ENCODE peak calls at places on chromosomes 4 and X, in five cellular contexts. T, O, V, P and R are unnamed samples.

GRCh38 chr4:1172228-1172851 is at the start of gene SPON2:
- DNase-seq in T (no peak), O (peak; percentile 70), V (no peak), P (peak; percentile 44), R (no peak)

GRCh38 chr4:21688596-21689265 is 259.8 kb downstream of the KCNIP4 start:
- DNase-seq in T (peak; percentile 48), O (no peak), V (no peak), P (no peak), R (no peak)

GRCh38 chr4:7867701-7868429 is 71.8 kb downstream of the AFAP1 start:
- DNase-seq in T (no peak), O (no peak), V (no peak), P (peak; percentile 66), R (no peak)

GRCh38 chrX:50100188-50100587 is 100.6 kb downstream of the AKAP4 start:
- DNase-seq in T (no peak), O (peak; percentile 8), V (no peak), P (no peak), R (no peak)

GRCh38 chr4:70705146-70705855 is 16.5 kb upstream of the RUFY3 start:
- DNase-seq in T (peak; percentile 67), O (peak; percentile 66), V (peak; percentile 66), P (peak; percentile 85), R (peak; percentile 37)

GRCh38 chrX:85836868-85837267 is 210.5 kb downstream of the CHM start:
- DNase-seq in T (no peak), O (peak; percentile 0), V (no peak), P (peak; percentile 71), R (no peak)

GRCh38 chr4:147378780-147379179 is 102.1 kb upstream of the EDNRA start:
- DNase-seq in T (no peak), O (no peak), V (no peak), P (no peak), R (no peak)

GRCh38 chrX:23742174-23742692 is 843 bp downstream of the ACOT9 start:
- DNase-seq in T (peak; percentile 31), O (peak; percentile 77), V (no peak), P (peak; percentile 83), R (no peak)

GRCh38 chrX:9420513-9420912 is 44.3 kb upstream of the TBL1X start:
- DNase-seq in T (no peak), O (peak; percentile 2), V (no peak), P (no peak), R (no peak)

GRCh38 chrX:9885150-9885549 is 82.0 kb upstream of the CLDN34 start:
- DNase-seq in T (peak; percentile 60), O (peak; percentile 74), V (no peak), P (peak; percentile 72), R (peak; percentile 3)

GRCh38 chr4:169724251-169724650 is 33.5 kb downstream of the HPF1 start:
- DNase-seq in T (no peak), O (peak; percentile 50), V (no peak), P (peak; percentile 80), R (no peak)

GRCh38 chr4:98546910-98547544 is 111.4 kb downstream of the TSPAN5 start:
- DNase-seq in T (peak; percentile 79), O (peak; percentile 84), V (no peak), P (peak; percentile 86), R (no peak)

GRCh38 chr4:129146639-129147038 is 50.7 kb downstream of the C4orf33 start:
- DNase-seq in T (no peak), O (no peak), V (no peak), P (no peak), R (no peak)

GRCh38 chr4:183960912-183961569 is 55.9 kb downstream of the STOX2 start:
- DNase-seq in T (peak; percentile 42), O (no peak), V (no peak), P (no peak), R (no peak)

GRCh38 chr4:142380052-142380598 is 466.0 kb downstream of the INPP4B start:
- DNase-seq in T (no peak), O (no peak), V (no peak), P (no peak), R (no peak)

GRCh38 chr4:39699676-39700409 is 1.9 kb downstream of the UBE2K start:
- DNase-seq in T (no peak), O (peak; percentile 43), V (no peak), P (peak; percentile 58), R (no peak)

GRCh38 chr4:100936676-100937390 is 410.5 kb downstream of the PPP3CA start:
- DNase-seq in T (peak; percentile 77), O (peak; percentile 13), V (no peak), P (no peak), R (no peak)

GRCh38 chrX:13898084-13898483 is 81.2 kb upstream of the GPM6B start:
- DNase-seq in T (no peak), O (peak; percentile 62), V (no peak), P (peak; percentile 6), R (no peak)

GRCh38 chr4:6562931-6563901 is 11.8 kb upstream of the MAN2B2 start:
- DNase-seq in T (no peak), O (peak; percentile 12), V (no peak), P (peak; percentile 73), R (no peak)

GRCh38 chr4:77021614-77022089 is 54.1 kb downstream of the CCNI start:
- DNase-seq in T (no peak), O (peak; percentile 96), V (no peak), P (peak; percentile 88), R (no peak)

GRCh38 chrX:11349661-11350337 is 56.6 kb downstream of the AMELX start:
- DNase-seq in T (no peak), O (no peak), V (no peak), P (no peak), R (no peak)

GRCh38 chr4:48275247-48275646 is 5.6 kb upstream of the TEC start:
- DNase-seq in T (peak; percentile 2), O (peak; percentile 17), V (no peak), P (no peak), R (no peak)

GRCh38 chr4:72207196-72207595 is 175.4 kb downstream of the NPFFR2 start:
- DNase-seq in T (no peak), O (no peak), V (no peak), P (no peak), R (no peak)

GRCh38 chrX:41002021-41002420 is 83.2 kb upstream of the USP9X start:
- DNase-seq in T (no peak), O (no peak), V (no peak), P (no peak), R (no peak)

GRCh38 chr4:74546020-74546419 is 101.1 kb downstream of the AREG start:
- DNase-seq in T (no peak), O (peak; percentile 83), V (no peak), P (peak; percentile 87), R (no peak)